ENCODE peak calls at places on chromosome 18, in five cellular contexts. R is B cell, A is lung, L is IMR-90, Q is fibroblast of mammary gland. E is an unnamed sample.

GRCh38 chr18:46894124-46894523 is 23.2 kb downstream of the PIAS2 start:
- DNase-seq in R (no peak), A (no peak), L (no peak), Q (no peak), E (no peak)

GRCh38 chr18:36578871-36579270 is 249.9 kb downstream of the TPGS2 start:
- DNase-seq in R (no peak), A (no peak), L (peak), Q (peak), E (no peak)

GRCh38 chr18:55261253-55261652 is 302.0 kb upstream of the CCDC68 start:
- DNase-seq in R (no peak), A (no peak), L (no peak), Q (no peak), E (no peak)

GRCh38 chr18:41170346-41170745 is 784.7 kb upstream of the PIK3C3 start:
- DNase-seq in R (no peak), A (no peak), L (peak), Q (no peak), E (no peak)

GRCh38 chr18:74951165-74951760 is 257.7 kb downstream of the PTGR3 start:
- DNase-seq in R (no peak), A (peak), L (peak), Q (peak), E (no peak)

GRCh38 chr18:23998811-23999210 is 15.7 kb upstream of the TTC39C start:
- DNase-seq in R (no peak), A (no peak), L (no peak), Q (no peak), E (no peak)

GRCh38 chr18:73544032-73544431 is 603.6 kb downstream of the FBXO15 start:
- DNase-seq in R (no peak), A (no peak), L (no peak), Q (no peak), E (no peak)

GRCh38 chr18:72672364-72673151 is 128.4 kb upstream of the CBLN2 start:
- DNase-seq in R (peak), A (no peak), L (peak), Q (peak), E (no peak)

GRCh38 chr18:50275503-50276036 is 5.8 kb downstream of the MBD1 start:
- DNase-seq in R (no peak), A (no peak), L (no peak), Q (no peak), E (peak)

GRCh38 chr18:43625582-43625981 is 348.3 kb upstream of the SYT4 start:
- DNase-seq in R (no peak), A (no peak), L (no peak), Q (no peak), E (no peak)

GRCh38 chr18:43622024-43622423 is 344.7 kb upstream of the SYT4 start:
- DNase-seq in R (no peak), A (no peak), L (no peak), Q (no peak), E (no peak)

DNA sequence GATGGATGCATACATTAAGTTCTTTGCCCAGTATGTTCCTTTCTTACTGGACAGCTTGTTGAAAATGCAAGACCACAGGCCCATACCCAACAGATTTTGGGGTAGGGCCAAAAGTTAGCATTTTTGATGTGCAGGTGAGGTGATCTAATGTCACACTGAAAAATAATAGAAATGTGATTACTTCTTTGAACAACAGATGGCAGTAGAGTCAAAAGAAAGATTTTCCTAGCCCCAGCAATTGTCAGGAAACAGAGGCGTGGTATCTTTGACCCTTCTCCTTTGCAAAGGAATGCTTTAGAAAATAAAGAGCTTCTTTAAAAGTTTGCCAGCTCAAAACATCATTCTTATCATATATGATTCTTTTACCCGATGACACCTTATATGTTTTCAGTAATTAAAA is 343.6 kb upstream of the SYT4 start:
- DNase-seq in R (peak), A (no peak), L (peak), Q (peak), E (no peak)
- TF ChIP-seq CTCF in R (peak), A (peak), L (peak), Q (peak), E (peak)

GRCh38 chr18:61551586-61551985 is 218.4 kb downstream of the CDH20 start:
- DNase-seq in R (peak), A (no peak), L (peak), Q (peak), E (no peak)
- TF ChIP-seq CTCF in R (peak), A (peak), L (peak), Q (peak), E (peak)

DNA sequence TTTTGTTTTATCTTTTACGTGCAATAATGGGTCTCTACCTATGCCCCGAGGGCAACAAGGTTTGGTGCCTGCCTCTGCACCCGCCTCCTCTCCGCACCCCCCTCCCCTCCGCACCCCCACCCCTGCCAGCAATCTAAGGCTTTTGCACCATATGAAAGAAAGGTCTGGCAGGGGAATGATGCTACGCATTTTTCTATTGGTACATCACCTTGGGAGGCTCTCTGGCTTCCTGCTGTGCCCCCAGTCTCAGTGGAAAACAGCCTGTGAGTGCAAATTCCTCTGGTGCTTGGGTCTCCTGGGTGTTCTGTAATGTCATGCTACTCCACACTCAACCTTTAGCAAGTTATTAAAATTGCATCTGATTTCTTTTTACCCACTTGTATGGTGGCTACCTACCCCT is 161.3 kb upstream of the SMAD7 start:
- DNase-seq in R (no peak), A (no peak), L (no peak), Q (no peak), E (no peak)
- TF ChIP-seq CTCF in R (no peak), A (no peak), L (no peak), Q (no peak), E (no peak)

DNA sequence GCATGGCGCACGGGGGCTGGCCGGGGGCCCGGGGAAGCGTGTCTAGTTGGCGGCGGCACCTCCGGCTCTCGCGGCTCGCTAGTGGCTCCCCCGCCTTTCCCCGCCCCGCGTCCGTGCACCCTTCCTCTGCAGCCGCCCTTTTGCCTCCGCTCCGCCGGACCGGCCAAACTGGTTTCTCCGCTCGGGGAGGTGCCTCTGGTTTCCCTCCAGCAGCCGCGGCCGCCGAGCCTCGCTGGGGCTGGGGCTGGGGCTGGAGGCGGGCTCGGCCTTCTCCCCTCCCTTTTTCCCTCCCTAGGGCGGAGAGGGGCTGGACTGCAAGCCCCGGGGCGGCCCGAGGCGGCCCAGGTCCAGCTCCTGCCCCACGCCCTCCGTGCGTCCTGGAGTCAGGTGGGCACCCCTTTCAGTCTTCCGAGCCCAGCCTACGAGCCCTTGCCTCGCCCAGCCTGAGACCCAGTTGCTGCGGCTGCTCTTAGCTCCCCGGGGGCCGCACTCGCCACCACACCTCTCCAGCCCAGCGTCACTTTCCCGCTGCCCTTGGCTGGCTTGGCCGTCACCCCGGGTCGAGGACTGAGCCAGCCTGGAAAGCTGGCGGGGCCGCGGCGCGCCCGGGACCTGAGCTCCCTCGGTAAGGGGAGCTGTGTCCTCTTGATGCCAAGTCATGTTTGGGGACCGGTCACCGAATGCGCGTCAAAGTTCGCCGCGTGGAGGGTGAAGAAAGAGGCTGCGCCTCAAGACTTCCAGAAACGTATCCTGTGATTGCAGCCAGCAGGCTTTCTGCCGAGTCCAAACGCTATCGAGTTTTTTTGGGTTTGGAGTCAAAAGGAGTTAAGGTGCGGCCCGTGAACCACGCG is at the start of gene ATP8B1:
- DNase-seq in R (peak), A (peak), L (peak), Q (peak), E (peak)
- TF ChIP-seq CTCF in R (no peak), A (no peak), L (no peak), Q (no peak), E (no peak)

GRCh38 chr18:902179-902718 is 2.4 kb upstream of the ADCYAP1 start:
- DNase-seq in R (no peak), A (no peak), L (no peak), Q (peak), E (no peak)
- TF ChIP-seq CTCF in R (no peak), A (no peak), L (no peak), Q (peak), E (peak)

GRCh38 chr18:30376515-30376914 is 666.0 kb downstream of the DSC3 start:
- DNase-seq in R (no peak), A (no peak), L (no peak), Q (no peak), E (no peak)
- TF ChIP-seq CTCF in R (no peak), A (no peak), L (no peak), Q (no peak), E (peak)

DNA sequence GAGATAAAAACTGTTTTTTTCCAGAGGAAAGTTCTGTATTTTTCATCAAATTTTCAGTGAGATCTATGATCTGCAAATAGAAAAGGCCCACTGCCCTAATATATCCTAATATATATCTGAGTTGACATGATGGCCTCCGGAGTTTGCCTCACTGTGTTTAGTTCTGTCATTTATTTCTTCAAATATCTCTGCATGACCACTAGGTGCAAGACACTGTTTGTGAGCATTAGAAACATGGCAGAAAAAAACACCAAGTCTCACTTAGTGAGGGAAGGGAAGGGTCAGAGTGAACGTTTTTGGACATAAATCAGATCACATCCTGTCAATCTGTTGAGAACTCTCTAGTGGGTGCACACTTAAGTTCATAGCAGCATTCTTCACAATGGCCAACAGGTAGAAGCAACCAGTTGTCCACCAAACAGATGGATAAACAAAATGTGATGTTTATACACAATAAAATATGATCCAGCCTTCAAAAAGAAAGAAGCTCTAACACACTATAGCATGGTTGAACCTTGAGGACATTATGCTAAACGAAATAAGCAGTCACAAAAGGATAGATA is 53.4 kb downstream of the SPIRE1 start:
- DNase-seq in R (no peak), A (no peak), L (no peak), Q (no peak), E (no peak)
- TF ChIP-seq CTCF in R (no peak), A (no peak), L (peak), Q (no peak), E (peak)

GRCh38 chr18:9763876-9764605 is 55.9 kb downstream of the RAB31 start:
- DNase-seq in R (no peak), A (no peak), L (no peak), Q (no peak), E (no peak)

GRCh38 chr18:9760641-9761040 is 52.5 kb downstream of the RAB31 start:
- DNase-seq in R (no peak), A (no peak), L (no peak), Q (no peak), E (no peak)

GRCh38 chr18:9763157-9763556 is 55.1 kb downstream of the RAB31 start:
- DNase-seq in R (no peak), A (no peak), L (no peak), Q (no peak), E (no peak)

GRCh38 chr18:9765505-9765904 is 57.4 kb downstream of the RAB31 start:
- DNase-seq in R (no peak), A (no peak), L (no peak), Q (no peak), E (no peak)

DNA sequence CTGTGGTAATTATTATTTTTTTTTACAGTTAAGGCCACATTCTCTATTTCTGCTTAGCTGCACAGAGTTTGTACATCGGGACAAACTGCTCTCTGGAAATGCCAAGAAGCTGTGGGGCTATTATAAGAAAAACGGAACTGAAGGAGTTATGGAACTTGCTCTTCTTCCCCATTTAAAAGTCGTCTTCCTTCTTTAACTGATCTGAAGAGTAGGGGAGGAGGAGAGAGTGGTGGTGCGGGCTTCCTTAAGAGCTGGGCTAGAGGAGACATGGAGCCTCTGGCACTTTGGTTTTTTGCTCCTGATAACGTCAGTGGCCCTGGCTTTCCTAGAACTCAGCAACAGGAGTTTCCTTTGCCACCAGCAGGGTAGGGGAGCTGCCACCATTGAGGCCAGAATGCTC is 54.5 kb downstream of the RAB31 start:
- DNase-seq in R (no peak), A (no peak), L (no peak), Q (no peak), E (no peak)
- TF ChIP-seq CTCF in R (no peak), A (no peak), L (no peak), Q (no peak), E (no peak)

DNA sequence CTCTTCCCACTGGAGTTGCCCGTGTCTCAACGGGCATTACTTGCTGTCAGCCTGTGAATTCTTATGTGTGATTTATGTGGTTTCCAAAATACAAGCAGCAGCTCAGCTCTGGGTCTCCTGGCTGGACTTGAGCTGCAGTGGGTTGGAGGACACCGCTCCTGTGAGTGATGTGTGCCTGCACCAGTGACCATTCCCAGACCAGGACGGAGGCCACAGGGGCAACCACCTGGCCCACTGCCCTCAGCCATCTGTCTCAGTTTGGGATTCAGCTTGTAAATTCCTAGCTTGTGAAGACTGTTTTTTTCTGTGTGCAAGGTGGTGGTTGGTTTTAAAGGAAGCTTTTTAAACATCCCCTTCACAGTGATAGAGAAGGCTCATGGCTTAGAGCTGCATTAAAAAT is 261.0 kb downstream of the BCL2 start:
- DNase-seq in R (no peak), A (no peak), L (no peak), Q (no peak), E (no peak)
- TF ChIP-seq CTCF in R (no peak), A (no peak), L (no peak), Q (no peak), E (no peak)

E was measured in osteocyte.